ENCODE peak calls at places on chromosome 20, in nine cellular contexts. D is CD8-positive, alpha-beta T cell; C is endothelial cell of umbilical vein; T is cardiac muscle cell; Z is lung; M is heart right ventricle; G is SJSA1; Q is adipocyte; E is hepatocyte. N is an unnamed sample. For H3K9me3 and H3K4me1, the result is how much of the 10 kb centered on the place peaks cover.

GRCh38 chr20:40811660-40812414 is 122.8 kb upstream of the MAFB start:
- DNase-seq in D (no peak), C (no peak), T (no peak), Z (no peak), M (no peak), G (no peak), Q (no peak), E (no peak), N (no peak)

GRCh38 chr20:4267242-4267641 is 251.9 kb upstream of the RNF24 start:
- DNase-seq in D (no peak), C (no peak), T (no peak), Z (no peak), M (no peak), G (no peak), Q (no peak), E (no peak), N (no peak)

GRCh38 chr20:11235058-11235457 is 561.3 kb upstream of the JAG1 start:
- DNase-seq in D (no peak), C (peak), T (no peak), Z (no peak), M (no peak), G (peak), Q (peak), E (no peak), N (no peak)

GRCh38 chr20:4227085-4227821 is 211.9 kb upstream of the RNF24 start:
- DNase-seq in D (no peak), C (no peak), T (no peak), Z (no peak), M (no peak), G (peak), Q (peak), E (no peak), N (no peak)

GRCh38 chr20:22371843-22372242 is 212.5 kb downstream of the FOXA2 start:
- DNase-seq in D (no peak), C (no peak), T (no peak), Z (no peak), M (no peak), G (no peak), Q (no peak), E (no peak), N (no peak)

GRCh38 chr20:8855315-8855714 is 213.6 kb upstream of the PLCB4 start:
- DNase-seq in D (no peak), C (no peak), T (no peak), Z (no peak), M (no peak), G (no peak), Q (peak), E (no peak), N (no peak)

GRCh38 chr20:33162313-33162712 is 5.6 kb upstream of the BPIFA2 start:
- DNase-seq in D (no peak), C (no peak), T (no peak), Z (no peak), M (no peak), G (no peak), Q (no peak), E (no peak), N (no peak)

GRCh38 chr20:44959082-44959895 is 908 bp downstream of the TOMM34 start:
- DNase-seq in D (no peak), C (peak), T (peak), Z (no peak), M (no peak), G (peak), Q (peak), E (peak), N (no peak)

GRCh38 chr20:52937701-52938100 is 34.5 kb upstream of the TSHZ2 start:
- DNase-seq in D (no peak), C (no peak), T (no peak), Z (no peak), M (no peak), G (no peak), Q (no peak), E (no peak), N (no peak)

GRCh38 chr20:54061106-54061881 is 9.1 kb downstream of the BCAS1 start:
- DNase-seq in D (no peak), C (no peak), T (no peak), Z (no peak), M (no peak), G (no peak), Q (no peak), E (no peak), N (no peak)

GRCh38 chr20:22905667-22906066 is 129.4 kb upstream of the SSTR4 start:
- DNase-seq in D (no peak), C (no peak), T (no peak), Z (no peak), M (peak), G (no peak), Q (peak), E (no peak), N (no peak)

GRCh38 chr20:17885544-17885943 is 83.0 kb downstream of the SNX5 start:
- DNase-seq in D (no peak), C (no peak), T (no peak), Z (no peak), M (no peak), G (no peak), Q (no peak), E (no peak), N (no peak)

GRCh38 chr20:43564993-43565757 is 6.3 kb downstream of the SGK2 start:
- DNase-seq in D (no peak), C (no peak), T (peak), Z (no peak), M (no peak), G (no peak), Q (no peak), E (no peak), N (no peak)

DNA sequence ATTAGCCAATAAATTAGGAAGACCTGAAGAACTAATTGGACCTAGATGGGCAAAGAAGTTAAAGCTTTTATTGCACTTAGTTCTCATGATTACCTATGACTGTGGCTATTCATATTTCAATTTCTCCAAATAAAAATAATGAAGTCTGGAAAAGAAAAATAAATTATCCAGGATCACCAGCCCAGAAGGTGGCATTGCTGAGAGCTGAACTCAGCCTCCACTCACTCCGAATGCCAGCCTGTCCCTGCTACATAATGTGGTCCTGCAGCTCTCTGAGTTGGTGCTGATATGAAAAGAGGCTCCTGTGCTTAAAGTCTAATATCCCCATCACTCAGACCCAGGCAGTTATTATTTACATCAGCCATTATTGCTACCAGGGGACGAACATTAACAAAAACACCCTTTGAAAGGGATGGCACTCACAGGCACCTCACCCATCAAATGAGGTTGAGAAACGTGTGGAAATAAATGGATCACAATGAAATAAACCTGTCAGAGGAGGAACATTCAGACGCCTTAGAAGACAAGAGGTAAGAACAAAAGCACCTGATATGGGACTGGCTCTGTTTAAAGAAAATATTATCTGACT is 649.7 kb upstream of the CHD6 start:
- DNase-seq in D (no peak), C (no peak), T (no peak), Z (no peak), M (no peak), G (no peak), Q (no peak), E (no peak), N (no peak)
- H3K9me3 ChIP-seq in D (under half), C (under half), T (under half), Z (under half), M (under half), G (under half), Q (under half), E (under half), N (under half)

GRCh38 chr20:48717959-48718223 is 109.9 kb downstream of the PREX1 start:
- DNase-seq in D (no peak), C (no peak), T (no peak), Z (no peak), M (no peak), G (no peak), Q (no peak), E (no peak), N (no peak)
- H3K4me1 ChIP-seq in D (half or more), C (under half), T (under half), Z (under half), M (under half), G (under half), Q (under half), E (under half), N (under half)

DNA sequence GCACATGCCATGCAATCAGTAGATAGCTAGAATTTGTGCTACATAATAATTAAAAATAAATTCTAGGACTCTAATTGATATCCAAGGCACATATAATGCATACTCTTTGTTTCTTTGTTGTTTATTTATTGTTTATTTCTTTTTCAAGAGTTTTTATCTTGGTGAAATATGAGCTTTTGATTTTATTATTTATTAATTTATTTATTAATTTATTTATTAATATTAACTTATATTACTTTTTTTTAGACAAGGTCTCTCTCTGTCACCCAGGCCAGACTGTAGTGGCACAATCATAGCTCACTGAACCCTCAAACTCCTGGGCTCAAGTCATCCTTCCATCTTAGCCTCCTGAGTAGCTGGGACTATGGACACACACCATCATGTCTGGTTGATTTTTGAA is 519.9 kb downstream of the HAO1 start:
- DNase-seq in D (no peak), C (no peak), T (no peak), Z (no peak), M (no peak), G (no peak), Q (no peak), E (no peak), N (no peak)
- H3K9me3 ChIP-seq in D (under half), C (under half), T (under half), Z (under half), M (under half), G (under half), Q (under half), E (under half), N (under half)

DNA sequence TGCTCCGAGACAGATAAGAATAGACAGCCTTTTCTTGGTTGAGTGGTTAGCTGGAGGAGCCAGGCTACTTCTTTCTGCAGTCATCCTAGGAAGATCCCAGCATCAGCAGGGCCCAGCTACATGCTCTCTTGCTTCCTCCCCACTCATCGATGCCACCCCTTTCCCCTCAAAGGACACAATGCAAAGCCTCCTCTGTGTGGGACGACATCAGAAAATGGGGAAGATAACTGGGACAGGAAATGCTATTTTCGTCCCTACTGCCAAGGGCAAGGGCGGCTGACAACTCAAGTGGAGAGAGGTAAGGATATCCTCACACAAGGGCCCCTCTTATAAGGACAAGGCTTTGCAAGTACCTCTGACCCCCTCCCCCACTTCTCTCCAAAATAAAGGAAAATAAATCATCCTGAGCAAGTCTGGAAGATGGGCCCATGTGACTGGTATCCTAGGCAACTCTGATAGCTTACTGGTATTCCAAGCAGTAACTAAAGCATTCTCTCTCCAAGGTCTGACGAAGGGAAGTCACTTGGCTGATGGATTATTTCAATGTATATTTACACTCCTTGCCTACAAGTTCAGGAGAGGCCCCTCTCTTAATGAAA is 11.4 kb downstream of the ELMO2 start:
- DNase-seq in D (no peak), C (no peak), T (peak), Z (no peak), M (no peak), G (no peak), Q (no peak), E (no peak), N (no peak)
- H3K4me1 ChIP-seq in D (under half), C (under half), T (under half), Z (under half), M (under half), G (under half), Q (under half), E (under half), N (under half)

GRCh38 chr20:63963348-63963741 is 6.4 kb downstream of the ZNF512B start:
- DNase-seq in D (no peak), C (no peak), T (no peak), Z (no peak), M (peak), G (no peak), Q (no peak), E (no peak), N (no peak)

GRCh38 chr20:63961664-63962425 is 5.6 kb upstream of the UCKL1 start:
- DNase-seq in D (no peak), C (no peak), T (no peak), Z (no peak), M (no peak), G (no peak), Q (no peak), E (no peak), N (no peak)

GRCh38 chr20:63962426-63963347 is 6.5 kb upstream of the UCKL1 start:
- DNase-seq in D (no peak), C (no peak), T (no peak), Z (no peak), M (peak), G (no peak), Q (no peak), E (no peak), N (no peak)

GRCh38 chr20:63964412-63964811 is 5.3 kb downstream of the ZNF512B start:
- DNase-seq in D (no peak), C (no peak), T (no peak), Z (no peak), M (peak), G (no peak), Q (no peak), E (no peak), N (no peak)

DNA sequence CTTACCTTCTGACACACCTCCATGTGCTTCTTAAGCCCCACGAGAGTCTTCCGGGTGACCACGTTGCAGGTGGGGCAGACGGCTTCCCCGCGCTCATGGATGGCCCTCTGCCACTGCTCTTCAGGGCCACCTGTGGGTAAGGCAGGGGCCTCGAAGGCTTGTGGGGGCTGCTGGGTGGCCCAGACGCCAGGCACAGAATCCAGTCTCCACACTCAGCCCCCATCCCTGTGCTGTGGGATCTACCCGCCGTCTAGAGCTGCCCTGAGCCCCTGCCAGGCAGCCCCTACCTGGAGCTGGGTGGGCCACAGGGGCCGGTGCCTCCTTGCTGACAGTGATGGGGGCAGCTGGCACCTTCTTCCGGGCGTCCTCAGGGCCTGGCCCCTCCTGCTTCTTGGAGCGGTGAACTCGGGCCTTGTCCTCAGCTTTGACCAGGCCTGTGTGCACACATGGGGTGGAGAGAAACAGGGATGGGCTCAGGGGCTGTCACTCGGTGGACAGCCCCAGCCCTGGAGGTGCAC is 5.9 kb downstream of the ZNF512B start:
- DNase-seq in D (no peak), C (no peak), T (no peak), Z (no peak), M (no peak), G (no peak), Q (no peak), E (no peak), N (no peak)
- H3K9me3 ChIP-seq in D (under half), C (under half), T (under half), Z (under half), M (under half), G (under half), Q (under half), E (under half), N (under half)

GRCh38 chr20:58905236-58905635 is 52.7 kb downstream of the GNAS start:
- DNase-seq in D (no peak), C (no peak), T (no peak), Z (no peak), M (no peak), G (no peak), Q (no peak), E (no peak), N (no peak)

GRCh38 chr20:58908216-58908615 is 55.7 kb downstream of the GNAS start:
- DNase-seq in D (no peak), C (peak), T (no peak), Z (no peak), M (no peak), G (no peak), Q (no peak), E (no peak), N (no peak)

GRCh38 chr20:58907481-58908137 is 55.1 kb downstream of the GNAS start:
- DNase-seq in D (peak), C (peak), T (peak), Z (peak), M (peak), G (peak), Q (peak), E (peak), N (peak)

GRCh38 chr20:58906894-58907293 is 54.4 kb downstream of the GNAS start:
- DNase-seq in D (no peak), C (peak), T (no peak), Z (no peak), M (no peak), G (no peak), Q (peak), E (no peak), N (peak)

DNA sequence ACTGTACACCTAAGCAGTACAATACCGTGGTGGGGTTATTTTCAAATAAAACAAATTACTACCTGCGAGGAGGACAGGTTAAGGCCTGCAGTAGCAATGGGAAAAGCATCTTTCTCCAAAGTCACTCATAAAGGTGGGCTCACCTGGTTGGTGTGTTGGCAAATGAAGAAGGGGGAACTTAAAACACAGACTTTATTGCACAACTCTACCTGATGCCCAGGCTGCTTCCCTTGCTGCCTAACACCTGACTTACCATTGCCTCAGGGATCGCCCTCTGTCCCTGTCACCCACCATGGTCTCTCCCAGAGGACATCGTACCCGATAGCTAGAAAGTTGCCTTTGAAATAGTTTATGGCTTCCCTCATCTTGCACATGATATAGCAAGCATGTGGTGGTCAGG is 53.6 kb downstream of the GNAS start:
- DNase-seq in D (no peak), C (no peak), T (no peak), Z (no peak), M (no peak), G (no peak), Q (no peak), E (no peak), N (no peak)
- H3K4me1 ChIP-seq in D (under half), C (under half), T (under half), Z (under half), M (under half), G (under half), Q (under half), E (under half), N (under half)